ENCODE peak calls at places on chromosome 5, in ten cellular contexts. P is effector CD4-positive, alpha-beta T cell; Q is SK-N-SH; X is Right ventricle myocardium superior; N is WERI-Rb-1; I is pulmonary artery endothelial cell; C is Kasumi-1; S is left ventricle myocardium superior; L is endodermal cell; O is SHP77. W is an unnamed sample.

GRCh38 chr5:138282918-138283742 is 8.7 kb upstream of the GFRA3 start:
- DNase-seq in P (no peak), S (peak), I (peak), L (peak), O (peak), N (peak), C (peak), X (no peak), Q (peak), W (no peak)

GRCh38 chr5:109924708-109925107 is 235.0 kb downstream of the MAN2A1 start:
- DNase-seq in I (no peak), L (no peak), C (no peak), N (no peak), X (no peak), S (no peak), Q (peak), P (no peak), O (no peak), W (no peak)

GRCh38 chr5:145991044-145991575 is 54.7 kb downstream of the SH3RF2 start:
- DNase-seq in S (no peak), P (no peak), Q (no peak), I (no peak), C (no peak), L (no peak), N (no peak), O (no peak), X (no peak), W (no peak)

GRCh38 chr5:157977957-157978505 is 119.1 kb upstream of the CLINT1 start:
- DNase-seq in X (peak), L (peak), O (no peak), N (no peak), S (peak), P (no peak), C (no peak), I (no peak), Q (peak), W (no peak)

GRCh38 chr5:139061274-139061673 is 136.9 kb downstream of the SIL1 start:
- DNase-seq in C (no peak), X (peak), Q (no peak), L (no peak), N (no peak), O (no peak), I (peak), P (no peak), S (peak), W (peak)

GRCh38 chr5:141779642-141780041 is 97.6 kb upstream of the ARAP3 start:
- DNase-seq in P (no peak), S (peak), N (no peak), I (no peak), C (no peak), O (no peak), L (peak), X (peak), Q (no peak), W (peak)

GRCh38 chr5:5418006-5418405 is 4.5 kb upstream of the ICE1 start:
- DNase-seq in O (no peak), S (no peak), C (no peak), L (no peak), I (no peak), X (no peak), Q (no peak), N (no peak), P (no peak), W (no peak)

GRCh38 chr5:41856644-41857491 is 13.4 kb downstream of the OXCT1 start:
- DNase-seq in P (peak), Q (peak), O (peak), S (no peak), C (peak), N (peak), I (peak), X (no peak), L (peak), W (no peak)

GRCh38 chr5:121797677-121798518 is 53.8 kb upstream of the FTMT start:
- DNase-seq in O (no peak), I (no peak), C (peak), L (peak), X (no peak), N (peak), P (no peak), S (no peak), Q (no peak), W (no peak)

GRCh38 chr5:165579911-165580310 is 2074.5 kb downstream of the MAT2B start:
- DNase-seq in N (no peak), O (no peak), P (no peak), S (no peak), X (no peak), L (no peak), Q (no peak), I (no peak), C (no peak), W (no peak)

GRCh38 chr5:109725135-109725534 is 35.4 kb downstream of the MAN2A1 start:
- DNase-seq in C (no peak), N (no peak), Q (no peak), X (no peak), P (no peak), O (no peak), L (no peak), I (no peak), S (no peak), W (no peak)